ENCODE peak calls at places on chromosome 22, in seven cellular contexts. H is A549, I is uterus, K is HL-60, T is heart right ventricle, X is left ventricle myocardium inferior, P is body of pancreas. G is an unnamed sample.

GRCh38 chr22:20418211-20418788 is 19.3 kb downstream of the SCARF2 start:
- DNase-seq in H (peak), I (peak), K (peak), T (peak), X (peak), P (peak), G (peak)

GRCh38 chr22:37242395-37242918 is 1.6 kb downstream of the RAC2 start:
- DNase-seq in H (no peak), I (no peak), K (peak), T (peak), X (peak), P (peak), G (peak)

GRCh38 chr22:20155330-20156041 is 4.6 kb upstream of the CCDC188 start:
- DNase-seq in H (no peak), I (peak), K (peak), T (peak), X (peak), P (peak), G (no peak)

GRCh38 chr22:37431811-37432707 is 4.8 kb upstream of the ELFN2 start:
- DNase-seq in H (peak), I (no peak), K (no peak), T (no peak), X (no peak), P (no peak), G (peak)

GRCh38 chr22:30947821-30948454 is 20.6 kb downstream of the MORC2 start:
- DNase-seq in H (peak), I (no peak), K (no peak), T (no peak), X (no peak), P (no peak), G (no peak)

GRCh38 chr22:43228330-43228729 is 41.4 kb upstream of the TTLL12 start:
- DNase-seq in H (peak), I (no peak), K (peak), T (peak), X (no peak), P (no peak), G (no peak)

GRCh38 chr22:25748704-25749103 is 6.7 kb downstream of the MYO18B start:
- DNase-seq in H (no peak), I (no peak), K (no peak), T (no peak), X (no peak), P (no peak), G (no peak)

GRCh38 chr22:31652911-31653684 is 8.9 kb downstream of the PISD start:
- DNase-seq in H (no peak), I (no peak), K (no peak), T (no peak), X (no peak), P (no peak), G (no peak)

GRCh38 chr22:42324991-42325710 is 54.7 kb upstream of the TCF20 start:
- DNase-seq in H (no peak), I (no peak), K (no peak), T (no peak), X (no peak), P (no peak), G (no peak)

GRCh38 chr22:37032134-37032534 is 12.6 kb downstream of the MPST start:
- DNase-seq in H (no peak), I (no peak), K (no peak), T (no peak), X (no peak), P (no peak), G (no peak)

GRCh38 chr22:22009661-22010060 is 27.1 kb upstream of the TOP3B start:
- DNase-seq in H (no peak), I (no peak), K (no peak), T (no peak), X (no peak), P (no peak), G (no peak)

GRCh38 chr22:19723990-19724827 is 870 bp downstream of the GP1BB start:
- DNase-seq in H (peak), I (no peak), K (peak), T (peak), X (no peak), P (no peak), G (peak)

GRCh38 chr22:35480143-35480542 is 60.5 kb upstream of the RASD2 start:
- DNase-seq in H (no peak), I (peak), K (no peak), T (peak), X (peak), P (peak), G (no peak)

GRCh38 chr22:24153353-24153752 is 27.9 kb upstream of the SUSD2 start:
- DNase-seq in H (no peak), I (no peak), K (peak), T (no peak), X (no peak), P (no peak), G (no peak)

DNA sequence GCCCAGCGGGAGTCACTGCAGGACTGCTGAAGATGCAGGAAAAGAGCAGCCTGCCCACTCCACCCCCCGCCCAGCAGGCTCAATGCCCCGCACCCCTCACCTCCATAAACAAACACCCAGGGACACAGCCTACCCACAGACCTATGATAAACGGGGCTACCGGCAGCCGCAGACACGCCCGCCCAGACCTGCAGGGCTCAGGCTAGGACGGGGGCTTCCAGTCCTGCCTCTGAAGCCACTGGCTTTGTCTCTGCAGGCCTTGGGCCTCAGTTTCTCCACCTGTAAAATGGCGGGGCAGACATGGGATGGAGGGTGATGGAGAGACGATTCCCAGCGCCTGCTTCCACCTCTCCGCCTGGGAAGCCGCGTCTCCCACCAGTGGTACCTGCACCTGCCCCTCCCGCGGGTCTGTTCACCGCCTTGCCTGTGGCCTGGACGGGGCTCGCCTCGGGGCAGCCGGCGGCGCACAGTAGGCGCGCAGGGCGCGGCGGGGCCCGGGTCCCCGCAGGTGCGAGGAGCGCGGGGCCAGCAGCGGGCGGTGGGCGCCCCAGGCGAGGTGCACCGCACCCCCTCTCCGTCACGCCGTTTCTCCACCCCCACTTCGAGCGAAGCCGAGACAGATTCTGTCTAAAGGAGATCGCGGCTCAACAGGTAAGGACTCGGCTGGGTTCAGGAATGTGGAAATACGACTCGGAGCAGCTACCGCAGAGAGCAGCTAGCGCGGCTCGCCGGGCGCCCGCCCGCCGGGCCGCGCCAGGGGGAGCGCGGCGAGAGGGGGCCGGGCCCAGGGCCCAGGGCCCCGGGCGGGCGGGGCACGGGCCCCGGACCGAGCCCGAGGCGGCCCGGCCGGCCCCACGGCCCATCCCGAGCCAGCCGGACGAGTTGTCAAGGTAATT is 1.4 kb downstream of the WNT7B start:
- DNase-seq in H (no peak), I (no peak), K (no peak), T (no peak), X (no peak), P (peak), G (no peak)
- H3K4me3 ChIP-seq in H (peak), I (no peak), K (no peak), T (no peak), X (peak), P (no peak), G (no peak)

GRCh38 chr22:27317156-27317555 is 484.4 kb downstream of the MN1 start:
- DNase-seq in H (peak), I (no peak), K (no peak), T (no peak), X (no peak), P (no peak), G (no peak)
- TF ChIP-seq CTCF in H (no peak), I (no peak), K (no peak), T (no peak), X (no peak), P (no peak), G (no peak)

GRCh38 chr22:39999144-39999757 is 4.5 kb downstream of the FAM83F start:
- DNase-seq in H (peak), I (no peak), K (peak), T (no peak), X (no peak), P (peak), G (no peak)
- H3K4me3 ChIP-seq in H (no peak), I (no peak), K (no peak), T (no peak), X (no peak), P (no peak), G (no peak)

DNA sequence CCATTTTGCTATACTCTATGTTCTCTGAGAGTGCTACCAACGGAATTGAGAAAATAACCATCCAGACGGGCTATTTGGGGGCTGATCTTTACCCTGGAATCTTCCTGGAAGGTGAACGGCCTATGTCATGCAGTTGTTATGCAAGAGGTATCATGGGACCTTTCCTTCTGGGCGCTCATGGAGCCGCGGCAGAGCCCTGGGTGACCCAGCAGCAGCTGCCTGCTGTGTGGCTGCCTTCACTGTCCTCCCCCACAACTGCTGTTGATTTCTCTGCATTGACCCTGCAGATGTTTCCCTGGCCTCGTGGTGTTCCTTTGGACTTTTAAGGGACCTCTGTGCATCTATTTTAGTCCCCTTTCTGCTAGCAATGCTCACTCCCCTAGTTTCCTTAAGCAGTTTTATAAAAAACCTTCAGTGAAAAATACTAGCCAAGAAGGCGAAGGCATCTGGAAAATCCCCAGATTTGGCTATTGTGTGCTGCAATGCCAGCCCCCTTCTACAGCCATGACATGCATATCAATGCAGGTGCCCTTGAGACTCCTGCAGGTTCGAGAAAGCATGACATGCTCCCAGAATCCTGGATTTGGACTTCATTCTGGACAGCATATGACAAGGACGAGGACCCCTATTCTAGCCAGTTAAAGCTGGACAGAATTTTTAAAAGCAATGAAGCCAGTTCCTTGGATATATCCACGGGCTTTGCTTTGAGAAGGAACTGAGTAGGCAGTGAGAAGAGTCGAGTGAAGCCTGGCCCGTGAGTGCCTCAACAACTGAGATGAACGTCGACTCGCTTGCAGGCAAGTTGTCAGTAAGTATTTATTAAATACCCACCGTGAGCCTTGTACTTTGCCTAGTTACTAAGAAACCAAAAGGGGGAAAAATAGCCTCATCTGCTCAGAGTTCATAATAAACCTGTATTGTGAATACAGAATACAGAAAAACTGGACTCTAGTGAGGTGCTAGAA is at the start of gene SLC25A18:
- DNase-seq in H (no peak), I (peak), K (no peak), T (peak), X (peak), P (peak), G (no peak)
- TF ChIP-seq CTCF in H (no peak), I (no peak), K (no peak), T (no peak), X (peak), P (no peak), G (no peak)

GRCh38 chr22:49916851-49917250 is 1.4 kb downstream of the ALG12 start:
- DNase-seq in H (no peak), I (no peak), K (no peak), T (no peak), X (no peak), P (no peak), G (no peak)
- H3K4me3 ChIP-seq in H (no peak), I (no peak), K (no peak), T (peak), X (peak), P (no peak), G (no peak)

DNA sequence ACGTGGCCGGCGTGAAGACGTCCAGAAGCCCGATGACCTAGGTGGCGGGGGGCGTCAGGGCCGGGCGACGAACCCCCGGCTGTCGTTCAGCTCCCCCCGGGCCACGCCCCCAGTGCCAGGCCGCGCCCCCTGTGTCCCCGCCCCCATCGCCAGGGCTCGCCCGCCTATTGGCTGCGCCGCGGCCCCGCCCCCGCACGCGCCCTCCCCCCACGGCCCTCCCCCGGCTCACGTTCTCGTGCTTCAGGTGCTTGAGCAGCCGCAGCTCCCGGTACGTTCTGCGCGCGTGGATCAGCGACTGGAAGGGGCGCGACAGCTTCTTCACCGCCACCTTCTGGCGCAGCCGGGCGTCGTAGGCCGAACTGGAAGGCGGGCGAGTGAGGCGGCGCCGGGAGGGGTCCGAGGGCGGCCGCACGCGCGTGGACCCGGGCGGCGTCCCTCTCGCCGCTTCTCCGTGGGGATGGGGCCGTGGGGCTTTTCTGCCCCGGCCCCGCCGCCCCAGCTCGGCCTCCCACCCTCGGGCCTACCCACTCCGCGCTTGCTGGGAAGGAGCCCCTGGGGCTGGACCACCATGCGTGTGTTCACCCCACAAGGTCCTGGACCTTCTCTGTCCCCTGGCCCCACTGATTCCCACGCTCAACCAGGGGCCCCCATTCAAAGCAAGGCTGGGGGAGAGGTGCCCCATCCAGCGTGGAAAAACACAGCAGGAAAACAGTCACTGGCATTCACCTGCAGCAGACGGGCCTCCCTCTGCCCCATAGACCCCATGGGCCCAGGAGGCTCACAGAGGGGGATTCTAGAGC is 2.4 kb downstream of the MAPK11 start:
- DNase-seq in H (peak), I (peak), K (no peak), T (peak), X (peak), P (peak), G (peak)
- TF ChIP-seq CTCF in H (no peak), I (no peak), K (no peak), T (peak), X (peak), P (peak), G (no peak)

GRCh38 chr22:44325718-44326548 is 13.2 kb upstream of the SHISAL1 start:
- DNase-seq in H (no peak), I (no peak), K (no peak), T (no peak), X (no peak), P (no peak), G (no peak)
- H3K4me3 ChIP-seq in H (peak), I (peak), K (peak), T (peak), X (peak), P (no peak), G (peak)

GRCh38 chr22:48044484-48045060 is 1282.1 kb downstream of the TBC1D22A start:
- DNase-seq in H (no peak), I (no peak), K (no peak), T (no peak), X (no peak), P (no peak), G (no peak)
- TF ChIP-seq CTCF in H (no peak), I (no peak), K (no peak), T (no peak), X (no peak), P (no peak), G (no peak)

DNA sequence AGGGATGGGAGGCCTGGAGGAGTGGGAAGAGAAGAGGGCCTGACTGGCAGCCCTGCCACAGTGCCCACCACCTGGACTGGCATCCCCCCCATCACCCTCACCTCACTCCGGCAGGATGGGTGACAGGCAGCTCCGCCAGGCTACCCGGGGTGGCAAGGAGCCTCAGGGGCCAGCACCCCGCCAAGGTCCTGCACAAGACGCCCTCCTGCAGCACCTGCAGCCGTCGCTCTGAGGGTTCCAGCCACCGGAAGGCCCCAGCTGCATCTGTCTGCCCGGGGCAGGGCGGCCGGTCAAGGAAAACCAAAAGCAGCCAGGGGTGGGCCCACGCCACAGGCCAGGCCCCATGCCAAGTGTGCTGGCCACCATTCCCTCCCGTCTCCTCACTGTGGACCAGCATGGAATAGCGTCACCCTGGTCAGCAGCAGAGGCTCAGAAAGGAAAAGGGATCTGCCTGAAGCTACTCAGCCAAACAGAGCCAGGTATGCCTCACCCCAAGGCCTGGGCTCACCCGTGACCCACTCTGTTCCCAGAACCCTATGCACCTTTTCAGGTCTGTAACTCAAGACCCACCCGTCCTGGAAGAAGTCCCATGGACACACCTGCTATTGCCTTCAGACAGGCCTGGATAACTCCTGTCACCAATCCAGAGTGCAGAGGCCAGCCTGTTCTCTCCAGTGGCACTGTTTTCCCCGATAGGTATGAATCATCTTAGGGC is 7.0 kb downstream of the RHBDD3 start:
- DNase-seq in H (no peak), I (no peak), K (no peak), T (no peak), X (no peak), P (peak), G (no peak)
- H3K4me3 ChIP-seq in H (no peak), I (no peak), K (no peak), T (no peak), X (no peak), P (no peak), G (no peak)

G was measured in GM06990.